ENCODE peak calls at places on chromosomes 13 and 19, in nine cellular contexts. R is lower leg skin, H is adrenal gland, E is ovary, S is NB4, B is tibial nerve, P is A549, N is heart left ventricle, U is K562. G is an unnamed sample.

GRCh38 chr13:41465215-41465907 is 8.0 kb downstream of the RGCC start:
- DNase-seq in R (no peak), H (peak), E (no peak), S (peak), B (no peak), P (no peak), N (peak), U (no peak), G (peak)

GRCh38 chr19:55238030-55238429 is 9.5 kb upstream of the TMEM86B start:
- DNase-seq in R (no peak), H (no peak), E (no peak), S (no peak), B (no peak), P (no peak), N (no peak), U (no peak), G (peak)

GRCh38 chr13:98517576-98518310 is 59.2 kb downstream of the STK24 start:
- DNase-seq in R (no peak), H (no peak), E (no peak), S (no peak), B (no peak), P (no peak), N (no peak), U (no peak), G (no peak)

GRCh38 chr19:3284759-3285646 is 60.5 kb downstream of the CELF5 start:
- DNase-seq in R (peak), H (peak), E (peak), S (peak), B (no peak), P (peak), N (no peak), U (peak), G (no peak)

GRCh38 chr19:15759962-15760565 is 22.3 kb downstream of the OR10H3 start:
- DNase-seq in R (no peak), H (no peak), E (no peak), S (no peak), B (no peak), P (peak), N (no peak), U (peak), G (no peak)

GRCh38 chr13:45446181-45446580 is 18.6 kb upstream of the COG3 start:
- DNase-seq in R (peak), H (no peak), E (no peak), S (no peak), B (no peak), P (no peak), N (no peak), U (no peak), G (no peak)

GRCh38 chr19:343451-343931 is 1.1 kb downstream of the MIER2 start:
- DNase-seq in R (no peak), H (no peak), E (no peak), S (no peak), B (no peak), P (no peak), N (no peak), U (no peak), G (peak)

GRCh38 chr13:113855012-113855921 is 8.6 kb downstream of the GAS6 start:
- DNase-seq in R (peak), H (peak), E (peak), S (no peak), B (no peak), P (no peak), N (no peak), U (no peak), G (peak)

GRCh38 chr13:102556806-102557205 is 40.0 kb upstream of the TPP2 start:
- DNase-seq in R (no peak), H (no peak), E (no peak), S (no peak), B (no peak), P (no peak), N (no peak), U (no peak), G (no peak)

GRCh38 chr19:18203408-18203862 is 407 bp downstream of the RAB3A start:
- DNase-seq in R (no peak), H (peak), E (peak), S (no peak), B (no peak), P (no peak), N (no peak), U (peak), G (peak)

GRCh38 chr19:18204394-18205179 is 745 bp upstream of the RAB3A start:
- DNase-seq in R (no peak), H (no peak), E (peak), S (no peak), B (peak), P (no peak), N (no peak), U (no peak), G (peak)

GRCh38 chr19:18205180-18205915 is 1.5 kb upstream of the RAB3A start:
- DNase-seq in R (peak), H (peak), E (peak), S (peak), B (peak), P (no peak), N (peak), U (peak), G (peak)

GRCh38 chr19:18202759-18203407 is 959 bp downstream of the RAB3A start:
- DNase-seq in R (no peak), H (peak), E (peak), S (peak), B (no peak), P (no peak), N (no peak), U (peak), G (peak)

GRCh38 chr19:18203863-18204393 is at the start of gene RAB3A:
- DNase-seq in R (peak), H (peak), E (peak), S (peak), B (peak), P (peak), N (peak), U (peak), G (peak)
- TF ChIP-seq CTCF in R (no peak), H (no peak), E (no peak), S (no peak), B (peak), P (no peak), N (no peak), U (peak), G (peak)

DNA sequence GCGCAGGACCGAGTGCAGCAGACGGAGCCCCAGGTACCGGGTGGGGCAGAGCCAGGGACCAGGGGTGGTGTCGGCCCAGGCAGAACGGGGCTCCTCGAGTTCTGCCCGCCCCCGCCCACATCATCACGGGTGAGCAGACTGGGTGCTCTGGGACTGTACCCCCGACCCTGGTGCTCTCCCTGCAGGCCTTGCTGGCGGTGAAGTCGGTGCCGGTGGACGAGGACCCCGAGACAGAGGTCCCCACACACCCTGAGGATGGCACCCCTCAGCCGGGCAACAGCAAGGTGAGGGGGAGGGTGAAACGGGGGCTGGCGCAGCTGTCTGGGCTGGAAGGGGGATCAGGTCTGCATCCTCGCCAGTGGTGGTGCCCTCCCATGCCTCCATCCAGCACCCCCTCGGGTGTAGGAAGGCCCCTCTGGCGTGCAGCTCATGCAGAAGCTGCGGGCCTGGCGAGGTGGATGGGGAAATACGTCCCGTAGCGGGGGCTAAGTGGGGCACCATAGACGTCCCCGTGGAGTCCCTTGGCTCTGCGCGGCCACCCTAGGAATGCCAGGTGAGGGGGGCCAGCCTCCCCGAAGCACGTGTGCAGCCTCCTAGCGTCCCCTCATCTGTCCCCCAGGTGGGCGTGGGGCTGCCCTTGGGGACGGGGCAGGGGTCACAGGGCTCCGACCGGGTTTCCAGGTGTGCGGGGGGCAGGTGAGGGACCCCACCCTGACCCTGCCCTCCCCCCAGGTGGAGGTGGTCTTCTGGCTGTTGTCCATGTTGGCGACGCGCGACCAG is 6.4 kb downstream of the APC2 start:
- DNase-seq in R (no peak), H (no peak), E (no peak), S (no peak), B (no peak), P (no peak), N (no peak), U (no peak), G (no peak)
- TF ChIP-seq POLR2A in R (no peak), H (no peak), E (no peak), S (no peak), B (no peak), P (no peak), N (no peak), U (no peak), G (no peak)

DNA sequence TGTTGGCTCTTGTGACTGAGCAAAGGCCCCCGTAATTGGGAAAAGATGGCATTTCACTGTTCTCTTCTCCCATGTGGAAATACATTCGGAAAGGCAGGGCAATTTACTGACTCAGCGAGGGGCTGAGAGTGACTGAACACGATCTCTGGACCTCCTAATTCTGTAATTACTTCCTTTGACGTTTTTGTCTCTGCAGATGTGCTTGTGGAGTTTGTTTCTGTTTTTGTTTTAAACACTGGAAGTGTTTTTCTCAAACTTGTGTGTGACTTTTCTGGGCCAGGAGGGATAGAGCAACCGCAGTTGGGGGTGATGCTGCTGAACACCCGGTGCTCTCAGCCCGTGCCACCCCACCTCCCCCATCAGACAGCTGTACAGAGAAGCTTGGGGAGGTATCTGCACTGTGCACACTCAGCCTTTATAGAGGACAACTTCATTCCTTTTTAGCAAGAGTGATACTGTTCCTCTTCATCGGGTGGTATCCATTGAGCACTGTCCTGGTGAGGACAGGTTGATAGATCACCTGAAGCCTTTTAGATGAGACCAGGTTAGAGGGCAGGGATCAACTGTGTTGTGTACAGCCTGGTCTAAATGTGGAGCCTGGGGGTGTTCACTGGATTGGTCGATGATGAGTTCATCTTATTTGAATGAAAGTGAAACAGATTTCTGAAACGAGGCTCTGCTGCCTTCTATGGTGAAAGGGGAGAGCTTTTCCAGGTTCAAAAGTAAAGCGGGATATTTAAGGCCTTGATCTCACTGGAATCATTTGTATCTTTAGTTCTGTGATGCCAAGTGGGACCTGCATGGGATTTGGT is 117.4 kb downstream of the ESD start:
- DNase-seq in R (no peak), H (no peak), E (no peak), S (no peak), B (peak), P (no peak), N (peak), U (no peak), G (peak)
- TF ChIP-seq CTCF in R (no peak), H (no peak), E (no peak), S (no peak), B (no peak), P (no peak), N (peak), U (no peak), G (peak)

GRCh38 chr19:4343845-4344713 is 717 bp downstream of the MPND start:
- DNase-seq in R (peak), H (peak), E (peak), S (peak), B (no peak), P (no peak), N (no peak), U (no peak), G (peak)

GRCh38 chr19:4345656-4346383 is 2.5 kb downstream of the MPND start:
- DNase-seq in R (no peak), H (peak), E (no peak), S (no peak), B (no peak), P (no peak), N (no peak), U (no peak), G (peak)

GRCh38 chr19:4338441-4339350 is at the start of gene STAP2:
- DNase-seq in R (no peak), H (peak), E (peak), S (no peak), B (no peak), P (no peak), N (no peak), U (no peak), G (no peak)

GRCh38 chr19:4343056-4343844 is at the start of gene MPND:
- DNase-seq in R (peak), H (peak), E (peak), S (peak), B (peak), P (peak), N (peak), U (peak), G (peak)

DNA sequence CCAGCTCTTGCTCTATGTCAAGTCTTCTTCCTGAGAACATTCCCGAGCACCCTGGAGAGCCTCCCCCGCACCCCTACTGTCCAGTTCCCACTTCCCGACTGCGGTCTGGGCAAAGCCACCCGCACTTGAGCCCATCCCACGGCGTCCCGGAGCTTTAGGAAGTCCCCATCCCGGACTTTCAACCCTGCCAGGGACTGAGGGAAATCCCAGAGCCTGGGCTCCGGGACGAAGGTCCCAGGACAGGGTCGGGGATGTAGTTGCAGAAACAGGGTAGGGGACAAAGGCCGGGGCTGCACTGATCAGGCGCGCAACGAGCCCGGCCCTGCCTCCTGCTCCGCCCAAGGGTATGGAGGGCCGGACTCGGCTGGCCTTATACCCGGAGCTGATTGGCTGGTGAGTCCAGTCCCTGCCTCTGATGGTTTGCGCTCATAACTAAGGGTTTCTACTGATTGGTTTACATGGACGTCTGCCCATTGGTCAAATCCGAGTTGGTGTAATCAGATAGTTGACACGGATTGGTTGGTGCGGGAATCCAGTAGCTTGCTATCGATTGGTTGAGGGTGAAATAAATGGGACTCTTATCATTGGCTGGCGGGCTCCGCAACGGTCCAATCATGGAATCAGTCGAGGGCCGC is 824 bp upstream of the MPND start:
- DNase-seq in R (peak), H (peak), E (peak), S (peak), B (peak), P (peak), N (peak), U (peak), G (peak)
- TF ChIP-seq POLR2A in R (peak), H (peak), E (peak), S (peak), B (peak), P (peak), N (peak), U (peak), G (peak)

GRCh38 chr19:33520844-33521479 is 629 bp downstream of the PEPD start:
- DNase-seq in R (no peak), H (no peak), E (no peak), S (no peak), B (no peak), P (no peak), N (no peak), U (no peak), G (no peak)
- TF ChIP-seq CTCF in R (no peak), H (no peak), E (no peak), S (no peak), B (no peak), P (no peak), N (no peak), U (no peak), G (no peak)

G was measured in spleen.